ENCODE peak calls at places on chromosomes 7 and 10, in eight cellular contexts. X is suprapubic skin, J is WTC11, M is cardiac fibroblast, C is AG09319, B is lung, P is lower leg skin, Z is epithelial cell of esophagus. R is an unnamed sample.

GRCh38 chr10:121033371-121033770 is 182.2 kb downstream of the WDR11 start:
- DNase-seq in C (no peak), M (no peak), P (no peak), J (no peak), Z (no peak), B (no peak), X (no peak), R (no peak)

GRCh38 chr10:36888925-36889573 is 236.3 kb upstream of the ANKRD30A start:
- DNase-seq in B (no peak), P (no peak), M (peak; percentile 31), Z (peak; percentile 62), J (peak; percentile 70), X (no peak), C (no peak), R (no peak)

GRCh38 chr10:124450010-124450782 is at the start of gene NKX1-2:
- DNase-seq in C (no peak), P (no peak), X (no peak), Z (no peak), J (peak; percentile 81), M (no peak), B (no peak), R (no peak)

GRCh38 chr7:150988230-150989226 is 2.3 kb upstream of the NOS3 start:
- DNase-seq in C (no peak), J (peak; percentile 93), M (peak; percentile 36), P (peak; percentile 92), B (no peak), Z (no peak), X (no peak), R (no peak)

GRCh38 chr7:107563072-107563760 is 504 bp downstream of the COG5 start:
- DNase-seq in B (no peak), M (no peak), X (no peak), P (no peak), C (no peak), Z (no peak), J (no peak), R (no peak)

GRCh38 chr10:78535716-78536218 is 502.1 kb downstream of the RPS24 start:
- DNase-seq in C (no peak), X (peak; percentile 11), B (no peak), Z (no peak), J (no peak), M (no peak), P (peak; percentile 28), R (no peak)

GRCh38 chr10:69337312-69338132 is 59.2 kb downstream of the HK1 start:
- DNase-seq in C (no peak), X (peak; percentile 77), P (no peak), Z (peak; percentile 99), J (no peak), M (peak; percentile 97), B (peak; percentile 59), R (peak; percentile 34)

GRCh38 chr7:144827581-144828139 is 8.2 kb downstream of the TPK1 start:
- DNase-seq in Z (no peak), C (no peak), J (no peak), P (no peak), M (peak; percentile 94), B (no peak), X (no peak), R (no peak)

GRCh38 chr7:12549106-12549505 is 21.4 kb upstream of the SCIN start:
- DNase-seq in X (no peak), C (no peak), J (no peak), M (peak; percentile 55), Z (peak; percentile 5), P (no peak), B (no peak), R (peak; percentile 41)

GRCh38 chr7:111863269-111863668 is 301.0 kb upstream of the IMMP2L start:
- DNase-seq in X (no peak), J (no peak), C (no peak), B (no peak), Z (no peak), M (no peak), P (no peak), R (no peak)

GRCh38 chr10:78656397-78656796 is 412.4 kb upstream of the ZMIZ1 start:
- DNase-seq in Z (no peak), P (no peak), M (no peak), X (no peak), B (no peak), J (no peak), C (no peak), R (no peak)

GRCh38 chr7:17745588-17745987 is 194.7 kb downstream of the SNX13 start:
- DNase-seq in B (no peak), M (no peak), X (no peak), J (no peak), Z (no peak), P (no peak), C (no peak), R (no peak)

GRCh38 chr10:124290095-124290795 is 128.5 kb downstream of the OAT start:
- DNase-seq in X (peak; percentile 76), J (peak; percentile 7), B (no peak), P (peak; percentile 87), C (peak; percentile 15), Z (no peak), M (peak; percentile 40), R (no peak)

GRCh38 chr10:67926956-67927355 is 42.5 kb downstream of the SIRT1 start:
- DNase-seq in X (no peak), C (no peak), P (no peak), M (no peak), J (no peak), Z (no peak), B (no peak), R (no peak)

GRCh38 chr10:94193466-94193924 is 169.2 kb downstream of the NOC3L start:
- DNase-seq in M (peak; percentile 85), C (peak; percentile 46), J (no peak), X (no peak), P (no peak), B (no peak), Z (no peak), R (no peak)

GRCh38 chr7:25098096-25099046 is 26.7 kb downstream of the CYCS start:
- DNase-seq in Z (peak; percentile 77), B (peak; percentile 39), C (no peak), J (peak; percentile 58), X (no peak), P (peak; percentile 87), M (peak; percentile 80), R (peak; percentile 40)

GRCh38 chr7:131859162-131859821 is 302.9 kb upstream of the PODXL start:
- DNase-seq in C (peak; percentile 25), M (peak; percentile 74), X (no peak), B (peak; percentile 53), J (peak; percentile 83), P (peak; percentile 87), Z (peak; percentile 65), R (peak; percentile 42)
- TF ChIP-seq CTCF in C (peak; percentile 93), M (peak; percentile 94), X (peak; percentile 78), B (peak; percentile 52), J (peak; percentile 79), P (no peak), Z (peak; percentile 91), R (peak; percentile 97)

GRCh38 chr10:132550366-132551092 is 12.9 kb downstream of the INPP5A start:
- DNase-seq in P (no peak), C (no peak), Z (no peak), X (peak; percentile 78), J (no peak), B (no peak), M (no peak), R (no peak)

GRCh38 chr10:132551808-132552130 is 14.2 kb downstream of the INPP5A start:
- DNase-seq in C (no peak), B (no peak), P (no peak), J (no peak), Z (no peak), X (no peak), M (no peak), R (no peak)

GRCh38 chr10:132548869-132549268 is 11.3 kb downstream of the INPP5A start:
- DNase-seq in C (no peak), P (no peak), J (no peak), X (peak; percentile 77), Z (no peak), M (no peak), B (no peak), R (no peak)

GRCh38 chr10:132549416-132549815 is 11.8 kb downstream of the INPP5A start:
- DNase-seq in J (no peak), M (no peak), B (no peak), X (peak; percentile 47), C (no peak), Z (no peak), P (no peak), R (no peak)

DNA sequence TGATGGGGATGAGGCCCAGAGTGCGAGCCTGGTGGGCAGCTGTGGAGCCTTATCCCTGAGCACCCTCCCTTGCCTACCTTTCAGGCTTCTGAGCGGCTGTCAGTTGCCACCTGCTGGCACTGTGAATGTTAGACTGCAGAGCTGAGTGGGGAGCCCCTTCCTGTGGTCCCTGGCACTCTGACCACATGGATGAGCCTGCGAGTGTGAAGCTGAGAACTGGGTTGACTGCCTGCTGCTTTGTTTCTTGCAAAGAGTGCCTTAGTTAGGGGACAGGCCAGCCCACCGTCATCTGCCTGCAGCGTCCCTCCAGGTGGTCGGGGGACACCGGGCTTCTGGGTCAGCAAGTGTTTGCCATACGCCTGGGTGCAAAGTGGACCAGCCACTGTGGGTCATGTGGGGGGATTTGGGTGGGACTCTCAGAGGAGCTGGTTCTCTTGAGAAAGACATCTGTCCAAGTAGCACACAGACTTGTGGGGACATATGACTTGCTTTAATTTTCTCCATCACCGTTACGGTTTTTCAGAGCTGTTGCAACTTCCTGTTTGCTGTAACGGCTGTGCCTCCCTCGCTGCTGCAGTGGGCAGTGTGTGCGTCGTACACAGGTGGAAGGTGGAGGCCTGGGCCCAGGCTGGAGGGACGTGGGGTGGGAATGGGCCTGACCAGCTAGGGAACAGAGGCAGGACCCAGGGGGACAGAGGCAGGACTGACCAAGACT is 13.7 kb downstream of the INPP5A start:
- DNase-seq in Z (no peak), M (no peak), X (no peak), C (no peak), P (no peak), J (no peak), B (no peak), R (no peak)
- TF ChIP-seq CTCF in Z (no peak), M (no peak), X (no peak), C (no peak), P (no peak), J (no peak), B (no peak), R (no peak)

DNA sequence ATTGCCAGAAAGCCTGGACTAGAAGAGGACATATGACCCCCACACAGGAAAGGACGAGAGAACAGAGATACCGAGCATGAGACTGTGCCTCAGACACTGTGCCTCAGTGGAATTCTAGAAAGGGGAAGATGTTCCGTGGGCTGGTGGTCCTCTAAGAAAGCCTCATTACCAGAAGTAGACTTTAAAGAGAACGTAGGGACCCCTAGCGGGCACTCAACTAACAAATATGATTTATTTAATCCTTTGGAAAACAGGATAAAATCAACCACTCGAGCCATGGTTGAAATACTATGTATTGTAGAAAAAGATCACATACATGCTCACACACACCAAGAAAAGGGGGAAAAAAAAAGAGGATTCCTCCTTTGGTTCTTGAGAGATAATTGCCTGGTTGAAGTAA is 701.2 kb upstream of the SORCS1 start:
- DNase-seq in M (no peak), B (no peak), C (no peak), X (no peak), P (no peak), Z (no peak), J (no peak), R (no peak)
- TF ChIP-seq CTCF in M (no peak), B (no peak), C (no peak), X (no peak), P (no peak), Z (no peak), J (no peak), R (no peak)

DNA sequence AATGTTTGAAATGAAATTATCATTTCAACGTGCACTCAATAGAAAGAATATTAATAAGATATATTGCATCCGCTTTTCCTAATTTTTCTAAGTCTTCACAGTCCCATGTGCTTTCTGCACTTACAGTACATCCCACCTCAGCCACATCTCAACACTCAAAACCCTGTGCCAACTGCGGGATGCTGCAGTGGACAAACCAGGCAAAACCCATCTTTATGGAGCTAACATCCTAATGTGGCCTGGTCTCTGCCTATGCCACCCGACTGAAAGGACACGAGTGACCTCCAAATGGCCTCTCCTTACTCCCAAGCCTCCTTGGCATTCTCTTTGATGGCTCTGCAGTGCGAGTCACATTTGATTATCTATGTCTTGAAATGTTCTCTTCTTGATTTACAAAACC is 57.4 kb upstream of the ADRB1 start:
- DNase-seq in B (no peak), P (no peak), M (no peak), X (no peak), J (no peak), C (no peak), Z (no peak), R (no peak)
- TF ChIP-seq CTCF in B (no peak), P (no peak), M (no peak), X (no peak), J (no peak), C (no peak), Z (no peak), R (no peak)